ENCODE peak calls at places on chromosomes 12 and 14, in seven cellular contexts. T is GM23338, P is SK-N-SH, B is IMR-90, M is astrocyte, S is HepG2, I is OCI-LY7. X is an unnamed sample. For H4K20me1, the result is how much of the 10 kb centered on the place peaks cover.

GRCh38 chr14:70045296-70045695 is 143.5 kb downstream of the SLC8A3 start:
- DNase-seq in P (no peak), I (no peak), T (no peak), B (no peak), M (no peak), S (no peak), X (peak)

GRCh38 chr12:49706351-49707126 is 666 bp downstream of the FMNL3 start:
- DNase-seq in B (peak), I (peak), M (peak), T (peak), P (peak), S (no peak), X (peak)

GRCh38 chr14:20332386-20332945 is 613 bp downstream of the CCNB1IP1 start:
- DNase-seq in M (no peak), T (peak), I (no peak), S (peak), P (peak), B (no peak), X (peak)

GRCh38 chr12:916240-916639 is 33.3 kb downstream of the RAD52 start:
- DNase-seq in S (no peak), I (no peak), M (no peak), B (no peak), P (no peak), T (peak), X (no peak)

GRCh38 chr12:104966677-104967076 is 8.6 kb upstream of the SLC41A2 start:
- DNase-seq in I (no peak), P (no peak), B (no peak), M (no peak), S (no peak), T (no peak), X (no peak)

GRCh38 chr14:92397140-92397815 is 74.3 kb downstream of the SLC24A4 start:
- DNase-seq in M (peak), B (peak), P (no peak), S (no peak), T (no peak), I (no peak), X (peak)

GRCh38 chr12:10331642-10332239 is 24.1 kb downstream of the KLRD1 start:
- DNase-seq in B (peak), T (peak), I (peak), M (peak), S (peak), P (peak), X (peak)

GRCh38 chr14:34030864-34031263 is 80.0 kb upstream of the EGLN3 start:
- DNase-seq in I (no peak), S (no peak), B (peak), M (peak), T (no peak), P (peak), X (peak)

GRCh38 chr14:98503086-98503815 is 768.7 kb downstream of the BCL11B start:
- DNase-seq in P (no peak), S (no peak), B (no peak), T (no peak), I (no peak), M (no peak), X (peak)

GRCh38 chr14:96042218-96042930 is 3.2 kb downstream of the C14orf132 start:
- DNase-seq in I (no peak), P (no peak), M (peak), T (no peak), B (peak), S (no peak), X (no peak)

GRCh38 chr14:23470947-23471346 is 1.4 kb downstream of the NGDN start:
- DNase-seq in T (no peak), I (no peak), B (no peak), M (no peak), S (no peak), P (no peak), X (no peak)

GRCh38 chr14:86790408-86791364 is 1202.3 kb downstream of the GALC start:
- DNase-seq in M (no peak), B (no peak), I (no peak), T (peak), S (peak), P (no peak), X (peak)

GRCh38 chr12:9604288-9604687 is 3.4 kb downstream of the KLRB1 start:
- DNase-seq in S (no peak), M (no peak), T (no peak), P (no peak), I (no peak), B (no peak), X (no peak)

GRCh38 chr14:98961191-98961590 is 310.8 kb downstream of the BCL11B start:
- DNase-seq in M (no peak), I (no peak), P (no peak), T (no peak), B (no peak), S (no peak), X (no peak)

GRCh38 chr14:93829839-93830481 is 41.7 kb upstream of the PRIMA1 start:
- DNase-seq in M (no peak), P (no peak), I (no peak), B (no peak), T (no peak), S (no peak), X (no peak)

GRCh38 chr12:10140001-10140400 is 10.0 kb upstream of the CLEC7A start:
- DNase-seq in S (peak), B (peak), I (peak), T (peak), M (peak), P (peak), X (peak)

GRCh38 chr14:36256131-36256801 is 64.2 kb downstream of the MBIP start:
- DNase-seq in M (no peak), B (no peak), S (no peak), I (no peak), T (no peak), P (no peak), X (no peak)

GRCh38 chr12:6684609-6685008 is 4.6 kb downstream of the ZNF384 start:
- DNase-seq in I (peak), S (peak), T (peak), P (peak), B (peak), M (no peak), X (no peak)

GRCh38 chr12:103572312-103572711 is 14.8 kb upstream of the STAB2 start:
- DNase-seq in P (no peak), S (no peak), M (no peak), B (no peak), I (no peak), T (no peak), X (no peak)

GRCh38 chr14:88417594-88417993 is 32.1 kb downstream of the SPATA7 start:
- DNase-seq in S (no peak), I (no peak), B (no peak), M (no peak), T (no peak), P (no peak), X (no peak)

GRCh38 chr14:78836777-78837176 is 666.6 kb downstream of the NRXN3 start:
- DNase-seq in B (peak), T (peak), M (peak), P (peak), I (peak), S (peak), X (peak)

GRCh38 chr12:897386-897785 is 52.1 kb downstream of the RAD52 start:
- DNase-seq in I (no peak), M (no peak), P (peak), S (no peak), T (no peak), B (no peak), X (no peak)

GRCh38 chr14:39109893-39110715 is 4.0 kb upstream of the GEMIN2 start:
- DNase-seq in P (no peak), B (no peak), I (peak), M (no peak), T (no peak), S (no peak), X (no peak)

GRCh38 chr12:106924458-106924857 is 31.2 kb upstream of the TMEM263 start:
- DNase-seq in B (peak), T (no peak), I (no peak), S (no peak), M (no peak), P (no peak), X (no peak)

GRCh38 chr12:544142-544541 is 84.4 kb downstream of the B4GALNT3 start:
- DNase-seq in M (no peak), B (no peak), T (no peak), S (no peak), P (no peak), I (no peak), X (no peak)

GRCh38 chr14:104789752-104790743 is 5.5 kb downstream of the AKT1 start:
- DNase-seq in B (no peak), S (no peak), P (no peak), I (no peak), M (no peak), T (no peak), X (no peak)
- H4K20me1 ChIP-seq in B (half or more), S (under half), P (half or more), I (under half), M (half or more), T (under half), X (under half)

GRCh38 chr14:102210421-102211042 is 70.8 kb downstream of the WDR20 start:
- DNase-seq in S (no peak), I (no peak), P (no peak), M (no peak), B (no peak), T (peak), X (no peak)

GRCh38 chr14:102212356-102212755 is 72.7 kb downstream of the WDR20 start:
- DNase-seq in M (no peak), S (no peak), T (no peak), P (no peak), B (no peak), I (no peak), X (no peak)

GRCh38 chr14:102209224-102209966 is 69.7 kb downstream of the WDR20 start:
- DNase-seq in S (peak), B (peak), I (no peak), P (peak), M (no peak), T (peak), X (no peak)

GRCh38 chr14:102212845-102213244 is 73.1 kb downstream of the WDR20 start:
- DNase-seq in I (no peak), M (no peak), T (no peak), B (no peak), P (no peak), S (no peak), X (no peak)

GRCh38 chr14:102211240-102211639 is 71.5 kb downstream of the WDR20 start:
- DNase-seq in B (no peak), S (no peak), I (no peak), P (no peak), M (no peak), T (no peak), X (no peak)
- H4K20me1 ChIP-seq in B (under half), S (under half), I (under half), P (under half), M (under half), T (under half), X (under half)

GRCh38 chr12:121573949-121574520 is 6.8 kb downstream of the KDM2B start:
- DNase-seq in I (no peak), M (no peak), B (no peak), S (no peak), P (no peak), T (no peak), X (no peak)
- H4K20me1 ChIP-seq in I (under half), M (under half), B (under half), S (under half), P (under half), T (under half), X (under half)

DNA sequence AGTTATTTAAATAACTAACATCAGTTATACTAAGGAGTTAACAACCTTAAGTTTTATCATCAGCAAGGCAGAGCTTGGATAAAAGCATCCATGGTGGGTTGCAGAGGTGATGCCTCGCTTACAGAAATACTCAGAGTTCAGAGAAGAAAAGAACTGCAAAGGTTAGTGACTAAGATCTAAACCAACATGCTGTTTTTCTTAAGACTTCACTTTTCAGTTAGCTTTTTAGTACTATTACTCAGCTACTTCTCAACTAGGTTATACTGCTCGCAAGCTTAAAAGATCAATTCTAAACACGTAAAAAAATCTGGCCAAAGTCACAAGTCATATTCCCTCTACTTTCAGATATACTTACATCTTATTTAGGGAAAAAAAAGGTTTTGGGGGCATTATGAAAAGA is 2.8 kb downstream of the PPP1CC start:
- DNase-seq in P (no peak), I (no peak), S (no peak), M (no peak), T (no peak), B (peak), X (no peak)
- H4K20me1 ChIP-seq in P (half or more), I (under half), S (half or more), M (half or more), T (half or more), B (half or more), X (under half)

DNA sequence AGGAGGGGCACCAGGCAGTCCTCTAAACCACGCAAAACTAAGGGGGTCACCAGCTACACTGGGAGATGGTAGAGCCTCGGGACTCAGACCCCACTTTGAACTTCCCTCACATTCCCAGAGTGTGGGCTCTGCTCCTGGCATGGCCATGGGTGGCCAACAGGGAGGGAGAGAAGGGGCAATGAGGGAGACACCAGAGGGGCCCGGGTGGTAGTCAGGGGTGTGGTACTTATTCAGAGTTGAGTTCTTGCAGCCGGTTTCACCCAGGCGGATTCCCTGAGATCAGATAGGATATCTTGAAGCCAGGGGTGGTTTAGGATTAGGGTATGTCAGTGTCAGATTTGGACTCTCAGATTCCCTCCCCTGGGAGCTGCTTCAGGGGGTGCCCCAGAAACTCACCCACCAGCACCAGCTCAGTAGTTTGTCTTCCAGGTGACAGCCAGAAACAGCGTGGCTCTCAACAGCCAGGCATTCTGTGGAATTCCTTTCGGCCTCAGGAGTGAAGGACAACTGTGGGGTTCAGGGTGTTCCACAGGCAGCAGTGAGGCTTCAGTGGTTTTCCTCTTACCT is 56.0 kb downstream of the ELK3 start:
- DNase-seq in P (no peak), B (no peak), S (no peak), I (no peak), T (no peak), M (no peak), X (no peak)
- H4K20me1 ChIP-seq in P (half or more), B (half or more), S (under half), I (under half), T (under half), M (half or more), X (under half)

GRCh38 chr14:49581961-49582210 is 4.3 kb downstream of the RPS29 start:
- DNase-seq in I (no peak), P (no peak), S (no peak), B (no peak), T (no peak), M (no peak), X (no peak)
- H4K20me1 ChIP-seq in I (under half), P (half or more), S (half or more), B (half or more), T (half or more), M (half or more), X (under half)

DNA sequence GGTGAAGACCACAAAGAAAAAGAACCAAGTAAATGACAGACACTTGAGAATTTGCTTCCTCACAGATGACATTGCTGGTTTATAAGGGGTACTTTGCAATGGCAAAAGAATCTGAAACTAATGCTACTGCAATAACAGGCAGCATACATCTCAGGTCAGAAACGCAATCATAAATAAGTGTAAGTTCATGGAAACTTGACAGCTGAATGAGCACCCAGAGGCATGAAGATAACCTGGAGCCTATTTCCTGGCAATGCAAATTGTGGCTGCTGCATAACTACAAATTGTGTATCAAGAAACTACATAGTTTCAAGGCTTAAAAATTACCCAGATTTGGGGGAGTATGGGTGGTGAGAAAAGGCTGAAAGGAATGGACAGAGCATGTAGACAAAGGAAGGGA is 8.5 kb upstream of the MYO1A start:
- DNase-seq in S (no peak), B (no peak), I (no peak), M (no peak), T (no peak), P (no peak), X (no peak)
- H4K20me1 ChIP-seq in S (under half), B (under half), I (under half), M (under half), T (under half), P (under half), X (under half)

X was measured in mammary epithelial cell.